ENCODE peak calls at places on chromosomes 13 and 19, in nine cellular contexts. One of them, this sample, is unnamed.
A peak's percentile ranks its signal among the peaks of the same experiment; 100 is the strongest.

GRCh38 chr19:30692517-30692870 is 320.3 kb downstream of the ZNF536 start:
- DNase-seq in glutamatergic neuron: no peak
- DNase-seq in CD8-positive, alpha-beta T cell: no peak
- DNase-seq in AG09309: no peak
- DNase-seq in psoas muscle: no peak
- DNase-seq in HFF-Myc: no peak
- DNase-seq in fibroblast of lung: no peak
- DNase-seq in progenitor cell of endocrine pancreas: no peak
- DNase-seq in CD14-positive monocyte: no peak
- DNase-seq in this sample: no peak

GRCh38 chr13:33146843-33147611 is 130.8 kb downstream of the KL start:
- DNase-seq in glutamatergic neuron: no peak
- DNase-seq in CD8-positive, alpha-beta T cell: no peak
- DNase-seq in AG09309: no peak
- DNase-seq in psoas muscle: no peak
- DNase-seq in HFF-Myc: no peak
- DNase-seq in fibroblast of lung: no peak
- DNase-seq in progenitor cell of endocrine pancreas: no peak
- DNase-seq in CD14-positive monocyte: no peak
- DNase-seq in this sample: no peak

GRCh38 chr19:53520163-53520546 is 17.8 kb upstream of the ZNF331 start:
- DNase-seq in glutamatergic neuron: no peak
- DNase-seq in CD8-positive, alpha-beta T cell: no peak
- DNase-seq in AG09309: no peak
- DNase-seq in psoas muscle: no peak
- DNase-seq in HFF-Myc: no peak
- DNase-seq in fibroblast of lung: no peak
- DNase-seq in progenitor cell of endocrine pancreas: no peak
- DNase-seq in CD14-positive monocyte: no peak
- DNase-seq in this sample: no peak

GRCh38 chr13:91618315-91618714 is 219.9 kb downstream of the GPC5 start:
- DNase-seq in glutamatergic neuron: no peak
- DNase-seq in CD8-positive, alpha-beta T cell: no peak
- DNase-seq in AG09309: no peak
- DNase-seq in psoas muscle: no peak
- DNase-seq in HFF-Myc: no peak
- DNase-seq in fibroblast of lung: no peak
- DNase-seq in progenitor cell of endocrine pancreas: no peak
- DNase-seq in CD14-positive monocyte: no peak
- DNase-seq in this sample: no peak

GRCh38 chr13:102838273-102838672 is 7.6 kb upstream of the ERCC5 start:
- DNase-seq in glutamatergic neuron: no peak
- DNase-seq in CD8-positive, alpha-beta T cell: no peak
- DNase-seq in AG09309: no peak
- DNase-seq in psoas muscle: no peak
- DNase-seq in HFF-Myc: no peak
- DNase-seq in fibroblast of lung: no peak
- DNase-seq in progenitor cell of endocrine pancreas: no peak
- DNase-seq in CD14-positive monocyte: no peak
- DNase-seq in this sample: no peak

GRCh38 chr13:25973576-25973975 is 78.2 kb downstream of the SHISA2 start:
- DNase-seq in glutamatergic neuron: no peak
- DNase-seq in CD8-positive, alpha-beta T cell: no peak
- DNase-seq in AG09309: no peak
- DNase-seq in psoas muscle: no peak
- DNase-seq in HFF-Myc: no peak
- DNase-seq in fibroblast of lung: no peak
- DNase-seq in progenitor cell of endocrine pancreas: no peak
- DNase-seq in CD14-positive monocyte: no peak
- DNase-seq in this sample: no peak

GRCh38 chr19:5767949-5768348 is 16.6 kb downstream of the PRR22 start:
- DNase-seq in glutamatergic neuron: no peak
- DNase-seq in CD8-positive, alpha-beta T cell: no peak
- DNase-seq in AG09309: no peak
- DNase-seq in psoas muscle: no peak
- DNase-seq in HFF-Myc: no peak
- DNase-seq in fibroblast of lung: no peak
- DNase-seq in progenitor cell of endocrine pancreas: no peak
- DNase-seq in CD14-positive monocyte: no peak
- DNase-seq in this sample: no peak

GRCh38 chr19:40414536-40415535 is 1.7 kb upstream of the PRX start:
- DNase-seq in glutamatergic neuron: no peak
- DNase-seq in CD8-positive, alpha-beta T cell: no peak
- DNase-seq in AG09309: no peak
- DNase-seq in psoas muscle: no peak
- DNase-seq in HFF-Myc: no peak
- DNase-seq in fibroblast of lung: no peak
- DNase-seq in progenitor cell of endocrine pancreas: no peak
- DNase-seq in CD14-positive monocyte: no peak
- DNase-seq in this sample: no peak

GRCh38 chr19:8386990-8387389 is 3.2 kb upstream of the RAB11B start:
- DNase-seq in glutamatergic neuron: no peak
- DNase-seq in CD8-positive, alpha-beta T cell: no peak
- DNase-seq in AG09309: no peak
- DNase-seq in psoas muscle: no peak
- DNase-seq in HFF-Myc: no peak
- DNase-seq in fibroblast of lung: no peak
- DNase-seq in progenitor cell of endocrine pancreas: no peak
- DNase-seq in CD14-positive monocyte: no peak
- DNase-seq in this sample: no peak

GRCh38 chr13:106277483-106278154 is 257.8 kb downstream of the EFNB2 start:
- DNase-seq in glutamatergic neuron: no peak
- DNase-seq in CD8-positive, alpha-beta T cell: no peak
- DNase-seq in AG09309: no peak
- DNase-seq in psoas muscle: no peak
- DNase-seq in HFF-Myc: no peak
- DNase-seq in fibroblast of lung: no peak
- DNase-seq in progenitor cell of endocrine pancreas: no peak
- DNase-seq in CD14-positive monocyte: no peak
- DNase-seq in this sample: no peak

GRCh38 chr19:1941146-1942077 is at the start of gene CSNK1G2:
- DNase-seq in glutamatergic neuron: no peak
- DNase-seq in CD8-positive, alpha-beta T cell: no peak
- DNase-seq in AG09309: no peak
- DNase-seq in psoas muscle: no peak
- DNase-seq in HFF-Myc: no peak
- DNase-seq in fibroblast of lung: no peak
- DNase-seq in progenitor cell of endocrine pancreas: no peak
- DNase-seq in CD14-positive monocyte: no peak
- DNase-seq in this sample: no peak

GRCh38 chr13:56352356-56352755 is 788.4 kb upstream of the PRR20A start:
- DNase-seq in glutamatergic neuron: no peak
- DNase-seq in CD8-positive, alpha-beta T cell: no peak
- DNase-seq in AG09309: no peak
- DNase-seq in psoas muscle: no peak
- DNase-seq in HFF-Myc: no peak
- DNase-seq in fibroblast of lung: no peak
- DNase-seq in progenitor cell of endocrine pancreas: no peak
- DNase-seq in CD14-positive monocyte: no peak
- DNase-seq in this sample: no peak

GRCh38 chr19:10389863-10390262 is 9.5 kb upstream of the TYK2 start:
- DNase-seq in glutamatergic neuron: no peak
- DNase-seq in CD8-positive, alpha-beta T cell: no peak
- DNase-seq in AG09309: no peak
- DNase-seq in psoas muscle: no peak
- DNase-seq in HFF-Myc: no peak
- DNase-seq in fibroblast of lung: no peak
- DNase-seq in progenitor cell of endocrine pancreas: no peak
- DNase-seq in CD14-positive monocyte: no peak
- DNase-seq in this sample: no peak

GRCh38 chr19:40370997-40371801 is 18.8 kb downstream of the HIPK4 start:
- DNase-seq in glutamatergic neuron: no peak
- DNase-seq in CD8-positive, alpha-beta T cell: no peak
- DNase-seq in AG09309: no peak
- DNase-seq in psoas muscle: no peak
- DNase-seq in HFF-Myc: no peak
- DNase-seq in fibroblast of lung: no peak
- DNase-seq in progenitor cell of endocrine pancreas: no peak
- DNase-seq in CD14-positive monocyte: no peak
- DNase-seq in this sample: no peak

GRCh38 chr19:7917292-7918061 is 2.7 kb upstream of the SNAPC2 start:
- DNase-seq in glutamatergic neuron: peak; percentile 80
- DNase-seq in CD8-positive, alpha-beta T cell: peak; percentile 58
- DNase-seq in AG09309: no peak
- DNase-seq in psoas muscle: peak; percentile 77
- DNase-seq in HFF-Myc: no peak
- DNase-seq in fibroblast of lung: peak; percentile 48
- DNase-seq in progenitor cell of endocrine pancreas: no peak
- DNase-seq in CD14-positive monocyte: peak; percentile 51
- DNase-seq in this sample: peak; percentile 61

GRCh38 chr19:55372316-55373081 is 2.2 kb upstream of the IL11 start:
- DNase-seq in glutamatergic neuron: peak; percentile 54
- DNase-seq in CD8-positive, alpha-beta T cell: no peak
- DNase-seq in AG09309: no peak
- DNase-seq in psoas muscle: no peak
- DNase-seq in HFF-Myc: no peak
- DNase-seq in fibroblast of lung: peak; percentile 61
- DNase-seq in progenitor cell of endocrine pancreas: no peak
- DNase-seq in CD14-positive monocyte: no peak
- DNase-seq in this sample: no peak

GRCh38 chr13:80338781-80339577 is 1.9 kb downstream of the SPRY2 start:
- DNase-seq in glutamatergic neuron: peak; percentile 65
- DNase-seq in CD8-positive, alpha-beta T cell: peak; percentile 20
- DNase-seq in AG09309: peak; percentile 67
- DNase-seq in psoas muscle: peak; percentile 89
- DNase-seq in HFF-Myc: no peak
- DNase-seq in fibroblast of lung: peak; percentile 90
- DNase-seq in progenitor cell of endocrine pancreas: peak; percentile 51
- DNase-seq in CD14-positive monocyte: no peak
- DNase-seq in this sample: peak; percentile 24
- TF ChIP-seq CTCF in glutamatergic neuron: no peak
- TF ChIP-seq CTCF in CD8-positive, alpha-beta T cell: no peak
- TF ChIP-seq CTCF in AG09309: peak; percentile 30
- TF ChIP-seq CTCF in psoas muscle: peak; percentile 13
- TF ChIP-seq CTCF in HFF-Myc: peak; percentile 14
- TF ChIP-seq CTCF in fibroblast of lung: no peak
- TF ChIP-seq CTCF in progenitor cell of endocrine pancreas: peak; percentile 17
- TF ChIP-seq CTCF in CD14-positive monocyte: no peak
- TF ChIP-seq CTCF in this sample: no peak

GRCh38 chr13:50170447-50171037 is 155.3 kb downstream of the KCNRG start:
- DNase-seq in glutamatergic neuron: no peak
- DNase-seq in CD8-positive, alpha-beta T cell: no peak
- DNase-seq in AG09309: no peak
- DNase-seq in psoas muscle: no peak
- DNase-seq in HFF-Myc: no peak
- DNase-seq in fibroblast of lung: no peak
- DNase-seq in progenitor cell of endocrine pancreas: no peak
- DNase-seq in CD14-positive monocyte: no peak
- DNase-seq in this sample: no peak
- TF ChIP-seq CTCF in glutamatergic neuron: no peak
- TF ChIP-seq CTCF in CD8-positive, alpha-beta T cell: no peak
- TF ChIP-seq CTCF in AG09309: peak; percentile 43
- TF ChIP-seq CTCF in psoas muscle: peak; percentile 31
- TF ChIP-seq CTCF in HFF-Myc: no peak
- TF ChIP-seq CTCF in fibroblast of lung: no peak
- TF ChIP-seq CTCF in progenitor cell of endocrine pancreas: no peak
- TF ChIP-seq CTCF in CD14-positive monocyte: no peak
- TF ChIP-seq CTCF in this sample: no peak

DNA sequence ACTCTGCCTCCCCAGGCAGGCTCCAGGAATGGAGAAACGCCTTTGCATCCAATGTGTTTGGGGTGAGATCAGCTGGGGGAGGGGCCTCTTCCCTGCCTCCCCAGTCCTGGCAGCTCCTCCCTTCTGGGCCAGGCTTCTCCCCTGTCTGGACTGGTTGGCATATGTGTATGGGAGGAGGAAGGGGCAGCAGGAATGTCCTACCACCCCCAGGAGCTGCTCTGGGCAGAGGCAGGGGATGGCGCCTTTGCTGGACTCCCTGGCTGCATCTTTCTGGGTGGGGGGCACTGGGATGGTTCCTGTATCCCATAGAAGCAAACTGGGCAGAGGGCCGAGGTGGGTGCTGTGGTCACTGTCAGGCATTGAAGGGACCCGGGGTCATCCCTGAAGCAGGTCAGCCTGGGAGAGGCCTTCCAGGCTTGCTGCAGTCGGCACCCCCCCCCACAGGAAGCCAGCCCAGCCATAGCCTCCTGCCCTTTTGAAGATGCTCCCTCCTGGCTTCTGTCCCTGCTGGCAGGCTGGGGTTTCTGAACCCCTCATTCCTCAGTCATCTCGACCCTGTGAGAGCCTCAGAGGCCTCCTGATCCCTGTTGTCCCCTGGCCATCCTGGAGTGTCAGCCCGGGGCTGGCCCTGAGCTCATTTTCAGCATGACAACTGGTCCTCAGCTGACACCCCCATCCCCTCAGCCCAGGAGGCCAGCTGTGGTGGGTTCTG is 21.2 kb upstream of the SLC7A10 start:
- DNase-seq in glutamatergic neuron: peak; percentile 27
- DNase-seq in CD8-positive, alpha-beta T cell: no peak
- DNase-seq in AG09309: no peak
- DNase-seq in psoas muscle: peak; percentile 35
- DNase-seq in HFF-Myc: no peak
- DNase-seq in fibroblast of lung: no peak
- DNase-seq in progenitor cell of endocrine pancreas: no peak
- DNase-seq in CD14-positive monocyte: peak; percentile 37
- DNase-seq in this sample: no peak
- TF ChIP-seq CTCF in glutamatergic neuron: no peak
- TF ChIP-seq CTCF in CD8-positive, alpha-beta T cell: no peak
- TF ChIP-seq CTCF in AG09309: no peak
- TF ChIP-seq CTCF in psoas muscle: no peak
- TF ChIP-seq CTCF in HFF-Myc: no peak
- TF ChIP-seq CTCF in fibroblast of lung: no peak
- TF ChIP-seq CTCF in progenitor cell of endocrine pancreas: no peak
- TF ChIP-seq CTCF in CD14-positive monocyte: no peak
- TF ChIP-seq CTCF in this sample: no peak

GRCh38 chr13:81493144-81493543 is 1152.2 kb upstream of the SPRY2 start:
- DNase-seq in glutamatergic neuron: no peak
- DNase-seq in CD8-positive, alpha-beta T cell: no peak
- DNase-seq in AG09309: no peak
- DNase-seq in psoas muscle: no peak
- DNase-seq in HFF-Myc: no peak
- DNase-seq in fibroblast of lung: no peak
- DNase-seq in progenitor cell of endocrine pancreas: no peak
- DNase-seq in CD14-positive monocyte: no peak
- DNase-seq in this sample: no peak

DNA sequence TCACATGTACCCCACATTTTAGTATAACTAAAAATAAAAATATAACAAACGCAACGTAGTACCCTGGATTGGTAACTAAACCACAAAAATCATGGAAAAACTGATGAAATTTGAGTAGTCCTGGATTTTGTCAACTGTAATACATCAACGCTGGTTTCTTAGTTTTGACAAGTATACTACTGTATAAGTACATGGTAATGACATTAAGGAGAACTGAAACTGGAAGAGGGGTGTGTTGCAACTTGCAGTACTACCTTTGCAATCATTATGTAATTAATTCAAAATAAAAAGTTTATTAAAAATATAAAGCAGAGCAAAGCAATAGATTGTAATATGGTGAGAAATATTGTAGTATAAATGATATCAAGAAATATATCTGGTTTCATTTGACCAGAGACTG is 1158.0 kb upstream of the SPRY2 start:
- DNase-seq in glutamatergic neuron: no peak
- DNase-seq in CD8-positive, alpha-beta T cell: no peak
- DNase-seq in AG09309: no peak
- DNase-seq in psoas muscle: no peak
- DNase-seq in HFF-Myc: no peak
- DNase-seq in fibroblast of lung: no peak
- DNase-seq in progenitor cell of endocrine pancreas: no peak
- DNase-seq in CD14-positive monocyte: no peak
- DNase-seq in this sample: no peak
- TF ChIP-seq CTCF in glutamatergic neuron: no peak
- TF ChIP-seq CTCF in CD8-positive, alpha-beta T cell: no peak
- TF ChIP-seq CTCF in AG09309: no peak
- TF ChIP-seq CTCF in psoas muscle: no peak
- TF ChIP-seq CTCF in HFF-Myc: no peak
- TF ChIP-seq CTCF in fibroblast of lung: no peak
- TF ChIP-seq CTCF in progenitor cell of endocrine pancreas: no peak
- TF ChIP-seq CTCF in CD14-positive monocyte: no peak
- TF ChIP-seq CTCF in this sample: no peak